ENCODE peak calls at places on chromosomes 12 and 14, in seven cellular contexts. B is NCI-H1436; L is renal cortical epithelial cell; Q is Right ventricle myocardium superior; W is amniotic stem cell; Z is T-helper 2 cell; U is effector CD8-positive, alpha-beta T cell. M is an unnamed sample.

GRCh38 chr14:69719501-69719951 is 47.4 kb upstream of the SRSF5 start:
- DNase-seq in Q (peak; percentile 65), W (peak; percentile 14), B (no peak), U (no peak), L (peak; percentile 96), Z (no peak), M (no peak)

GRCh38 chr14:92968291-92969020 is 45.5 kb downstream of the CHGA start:
- DNase-seq in U (no peak), Q (peak; percentile 18), W (no peak), B (no peak), L (no peak), Z (no peak), M (no peak)

GRCh38 chr12:88834226-88834625 is 254.0 kb upstream of the KITLG start:
- DNase-seq in Z (no peak), W (no peak), U (no peak), B (no peak), L (no peak), Q (no peak), M (no peak)

GRCh38 chr12:29673346-29673745 is 110.4 kb downstream of the TMTC1 start:
- DNase-seq in B (no peak), L (no peak), Q (no peak), U (no peak), W (no peak), Z (no peak), M (no peak)

GRCh38 chr12:105933671-105934665 is 204.8 kb downstream of the NUAK1 start:
- DNase-seq in L (peak; percentile 70), Q (no peak), Z (no peak), U (no peak), B (no peak), W (peak; percentile 95), M (no peak)

GRCh38 chr14:104393199-104393897 is 186.2 kb upstream of the C14orf180 start:
- DNase-seq in W (no peak), L (no peak), Z (no peak), B (no peak), Q (peak; percentile 66), U (no peak), M (no peak)

GRCh38 chr14:65750906-65751305 is 338.4 kb downstream of the FUT8 start:
- DNase-seq in W (no peak), Q (no peak), B (peak; percentile 70), L (no peak), U (no peak), Z (no peak), M (no peak)

GRCh38 chr14:56115471-56115870 is 2.7 kb upstream of the PELI2 start:
- DNase-seq in W (no peak), Z (no peak), B (no peak), Q (no peak), U (no peak), L (no peak), M (no peak)

GRCh38 chr12:132610051-132610759 is at the start of gene LRCOL1:
- DNase-seq in W (no peak), Z (no peak), B (peak; percentile 18), Q (peak; percentile 71), L (peak; percentile 58), U (no peak), M (no peak)

GRCh38 chr14:26835949-26836570 is 238.2 kb upstream of the NOVA1 start:
- DNase-seq in L (no peak), B (no peak), Z (no peak), W (no peak), Q (no peak), U (no peak), M (no peak)

GRCh38 chr12:96236221-96236822 is 42.1 kb downstream of the ELK3 start:
- DNase-seq in Q (peak; percentile 76), B (no peak), L (no peak), U (no peak), Z (peak; percentile 13), W (no peak), M (no peak)

GRCh38 chr12:119397540-119397939 is 63.0 kb downstream of the CCDC60 start:
- DNase-seq in Q (no peak), Z (no peak), L (no peak), W (no peak), B (no peak), U (no peak), M (no peak)

GRCh38 chr12:3077572-3078081 is 448 bp downstream of the TSPAN9 start:
- DNase-seq in W (no peak), U (no peak), L (no peak), Q (peak; percentile 65), B (no peak), Z (no peak), M (no peak)

GRCh38 chr14:74566174-74567125 is 45.6 kb downstream of the LTBP2 start:
- DNase-seq in Q (peak; percentile 55), U (no peak), L (peak; percentile 57), B (no peak), W (no peak), Z (no peak), M (no peak)

GRCh38 chr12:89906824-89907223 is 198.2 kb upstream of the ATP2B1 start:
- DNase-seq in W (no peak), Q (no peak), L (no peak), B (no peak), Z (no peak), U (no peak), M (no peak)

GRCh38 chr12:43329381-43329780 is 222.6 kb downstream of the ADAMTS20 start:
- DNase-seq in W (no peak), L (no peak), U (no peak), B (no peak), Z (no peak), Q (no peak), M (no peak)

GRCh38 chr12:23895792-23896218 is 53.7 kb downstream of the SOX5 start:
- DNase-seq in Q (no peak), U (no peak), W (no peak), L (peak; percentile 47), B (peak; percentile 33), Z (no peak), M (no peak)

GRCh38 chr12:9721394-9722092 is 11.4 kb downstream of the CLECL1 start:
- DNase-seq in Z (no peak), Q (no peak), W (no peak), L (peak; percentile 94), B (no peak), U (no peak), M (no peak)